ENCODE peak calls at places on chromosome 15, in four cellular contexts. F is HepG2, J is K562, N is HCT116. M is an unnamed sample.
A peak's percentile ranks its signal among the peaks of the same experiment; 100 is the strongest.

GRCh38 chr15:40322531-40323238 is 807 bp upstream of the INAFM2 start:
- DNase-seq in J (no peak), N (no peak), F (peak; percentile 53), M (no peak)

GRCh38 chr15:56886450-56886856 is 32.0 kb upstream of the TCF12 start:
- DNase-seq in N (no peak), J (no peak), F (peak; percentile 3), M (no peak)

GRCh38 chr15:64809649-64810498 is 15.6 kb downstream of the PIF1 start:
- DNase-seq in F (peak; percentile 61), N (peak; percentile 57), J (peak; percentile 89), M (no peak)

GRCh38 chr15:58146734-58147133 is 8.6 kb downstream of the AQP9 start:
- DNase-seq in F (no peak), N (no peak), J (no peak), M (peak; percentile 28)

GRCh38 chr15:81281925-81282895 is 41.7 kb downstream of the STARD5 start:
- DNase-seq in F (no peak), J (no peak), N (no peak), M (no peak)

GRCh38 chr15:90095521-90095959 is 6.7 kb downstream of the IDH2 start:
- DNase-seq in J (no peak), F (peak; percentile 70), N (no peak), M (no peak)

GRCh38 chr15:74405823-74406222 is 27.9 kb downstream of the SEMA7A start:
- DNase-seq in J (no peak), N (no peak), F (no peak), M (no peak)

GRCh38 chr15:90075420-90076289 is 26.6 kb downstream of the IDH2 start:
- DNase-seq in J (no peak), N (peak; percentile 27), F (peak; percentile 57), M (no peak)

GRCh38 chr15:44729394-44729913 is 6.9 kb upstream of the TRIM69 start:
- DNase-seq in J (no peak), N (no peak), F (no peak), M (no peak)

GRCh38 chr15:78034495-78035191 is 42.9 kb downstream of the TBC1D2B start:
- DNase-seq in J (no peak), F (no peak), N (no peak), M (no peak)

GRCh38 chr15:45522931-45523331 is 376 bp upstream of the SLC30A4 start:
- DNase-seq in J (no peak), F (no peak), N (no peak), M (peak; percentile 17)

GRCh38 chr15:76576526-76577279 is 240.1 kb downstream of the ISL2 start:
- DNase-seq in J (no peak), F (peak; percentile 75), N (no peak), M (no peak)
- TF ChIP-seq POLR2AphosphoS5 in J (no peak), F (no peak), N (no peak), M (no peak)

DNA sequence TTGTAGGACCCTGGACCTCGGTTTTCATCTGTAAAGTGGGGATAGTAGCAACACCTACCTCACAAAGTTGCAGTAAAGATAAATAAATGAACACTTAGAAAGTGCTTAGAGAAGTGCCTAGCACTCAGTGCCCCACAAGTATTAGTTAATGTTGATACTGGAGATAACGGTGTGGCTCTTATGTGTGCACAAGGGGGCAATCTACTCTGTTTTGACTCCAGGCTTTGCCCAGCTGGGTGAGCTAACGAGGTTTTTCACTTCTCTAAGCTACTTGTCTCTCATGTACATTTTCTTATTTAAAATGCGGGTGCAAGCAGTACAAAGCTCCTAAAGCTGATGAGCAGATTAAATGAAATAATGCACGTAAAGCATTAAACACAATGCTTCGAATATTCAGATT is 193.5 kb upstream of the ICE2 start:
- DNase-seq in J (no peak), N (no peak), F (peak; percentile 18), M (no peak)
- TF ChIP-seq CTCF in J (no peak), N (peak; percentile 16), F (peak; percentile 54), M (no peak)

DNA sequence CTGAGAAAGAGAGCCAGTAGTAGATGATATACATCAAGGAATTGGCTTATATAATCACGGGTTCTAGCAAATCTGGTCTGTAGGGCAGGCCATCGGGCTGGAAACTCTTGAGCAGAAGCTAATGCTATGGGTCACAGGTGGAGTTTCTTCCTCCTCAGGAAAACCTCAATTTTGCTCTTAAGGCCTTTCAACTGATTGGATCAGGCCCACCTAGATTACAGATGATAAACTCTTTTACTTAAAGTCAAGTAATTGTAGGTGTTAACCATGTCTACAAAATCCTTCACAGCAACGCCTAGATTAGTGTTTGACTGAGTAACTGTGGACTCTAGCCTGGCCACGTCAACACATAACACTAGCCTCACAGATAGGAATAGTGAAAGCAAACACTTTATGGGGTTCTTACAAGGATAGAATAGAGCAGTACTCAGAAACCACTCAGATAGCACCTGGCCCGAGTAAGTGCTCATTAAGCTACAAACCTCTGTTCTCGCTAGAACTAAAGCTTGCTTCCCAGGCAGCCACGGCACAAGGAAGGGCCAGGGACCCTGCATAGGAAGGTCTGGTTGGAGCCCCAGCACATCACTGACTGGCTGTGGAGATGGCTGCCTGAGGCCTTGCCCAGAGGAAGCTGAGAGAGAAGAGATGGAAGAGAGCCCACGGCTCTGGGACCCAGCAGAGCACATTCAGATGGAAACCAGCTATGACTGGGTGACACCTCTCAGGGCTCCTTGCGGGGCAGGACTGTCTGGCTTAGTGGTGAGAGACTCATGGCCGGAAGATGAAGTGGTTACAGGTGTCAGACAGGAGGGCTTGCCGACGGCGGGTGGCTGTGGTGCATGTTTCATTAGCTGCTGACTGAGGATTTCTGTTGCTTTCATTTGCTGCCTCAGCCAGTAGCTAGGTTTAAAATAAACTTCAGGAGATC is 202.5 kb upstream of the TLE3 start:
- DNase-seq in J (no peak), F (no peak), N (no peak), M (no peak)
- TF ChIP-seq TCF7L2 in J (no peak), F (no peak), N (no peak), M (no peak)

GRCh38 chr15:88909956-88910831 is 3.0 kb downstream of the MFGE8 start:
- DNase-seq in F (no peak), J (no peak), N (no peak), M (no peak)
- TF ChIP-seq POLR2AphosphoS5 in F (no peak), J (no peak), N (no peak), M (no peak)

GRCh38 chr15:51283026-51283425 is 55.4 kb downstream of the CYP19A1 start:
- DNase-seq in J (no peak), N (no peak), F (no peak), M (no peak)

GRCh38 chr15:51288143-51289065 is 50.0 kb downstream of the CYP19A1 start:
- DNase-seq in J (no peak), F (peak; percentile 69), N (no peak), M (no peak)

GRCh38 chr15:51289290-51289689 is 49.1 kb downstream of the CYP19A1 start:
- DNase-seq in N (no peak), F (no peak), J (no peak), M (no peak)

GRCh38 chr15:51284871-51285270 is 53.5 kb downstream of the CYP19A1 start:
- DNase-seq in N (no peak), F (no peak), J (no peak), M (no peak)

GRCh38 chr15:51286816-51287215 is 51.6 kb downstream of the CYP19A1 start:
- DNase-seq in F (peak; percentile 15), N (no peak), J (no peak), M (no peak)
- TF ChIP-seq CTCF in F (peak; percentile 44), N (peak; percentile 37), J (peak; percentile 12), M (no peak)

M was measured in Panc1.